ENCODE peak calls at places on chromosomes 1 and 21, in five cellular contexts. One of them, this sample, is unnamed.

GRCh38 chr1:243420968-243421675 is 165.3 kb downstream of the SDCCAG8 start:
- DNase-seq in fibroblast of lung: no peak
- DNase-seq in astrocyte of the cerebellum: no peak
- DNase-seq in endothelial cell: no peak
- DNase-seq in nephron progenitor cell: no peak
- DNase-seq in this sample: no peak

GRCh38 chr1:222028151-222028550 is 286.3 kb upstream of the DUSP10 start:
- DNase-seq in fibroblast of lung: no peak
- DNase-seq in astrocyte of the cerebellum: no peak
- DNase-seq in endothelial cell: no peak
- DNase-seq in nephron progenitor cell: no peak
- DNase-seq in this sample: peak

GRCh38 chr1:53585565-53585964 is 126.4 kb downstream of the DMRTB1 start:
- DNase-seq in fibroblast of lung: no peak
- DNase-seq in astrocyte of the cerebellum: no peak
- DNase-seq in endothelial cell: no peak
- DNase-seq in nephron progenitor cell: no peak
- DNase-seq in this sample: no peak

GRCh38 chr1:38580591-38580990 is 279.0 kb downstream of the RRAGC start:
- DNase-seq in fibroblast of lung: no peak
- DNase-seq in astrocyte of the cerebellum: no peak
- DNase-seq in endothelial cell: no peak
- DNase-seq in nephron progenitor cell: no peak
- DNase-seq in this sample: no peak

GRCh38 chr1:15411593-15412487 is 2.2 kb downstream of the EFHD2 start:
- DNase-seq in fibroblast of lung: peak
- DNase-seq in astrocyte of the cerebellum: no peak
- DNase-seq in endothelial cell: no peak
- DNase-seq in nephron progenitor cell: peak
- DNase-seq in this sample: no peak

GRCh38 chr1:84907095-84907827 is 14.3 kb upstream of the LPAR3 start:
- DNase-seq in fibroblast of lung: no peak
- DNase-seq in astrocyte of the cerebellum: no peak
- DNase-seq in endothelial cell: no peak
- DNase-seq in nephron progenitor cell: no peak
- DNase-seq in this sample: no peak

GRCh38 chr1:197130677-197131304 is 15.7 kb downstream of the ASPM start:
- DNase-seq in fibroblast of lung: peak
- DNase-seq in astrocyte of the cerebellum: peak
- DNase-seq in endothelial cell: no peak
- DNase-seq in nephron progenitor cell: no peak
- DNase-seq in this sample: no peak

GRCh38 chr1:164907666-164908065 is 348.7 kb downstream of the PBX1 start:
- DNase-seq in fibroblast of lung: no peak
- DNase-seq in astrocyte of the cerebellum: no peak
- DNase-seq in endothelial cell: no peak
- DNase-seq in nephron progenitor cell: no peak
- DNase-seq in this sample: no peak

GRCh38 chr1:235078927-235079381 is 49.7 kb downstream of the TOMM20 start:
- DNase-seq in fibroblast of lung: peak
- DNase-seq in astrocyte of the cerebellum: no peak
- DNase-seq in endothelial cell: no peak
- DNase-seq in nephron progenitor cell: no peak
- DNase-seq in this sample: peak

GRCh38 chr1:6483010-6483760 is 8.3 kb downstream of the PLEKHG5 start:
- DNase-seq in fibroblast of lung: no peak
- DNase-seq in astrocyte of the cerebellum: no peak
- DNase-seq in endothelial cell: no peak
- DNase-seq in nephron progenitor cell: no peak
- DNase-seq in this sample: peak

GRCh38 chr21:41111681-41112080 is 56.3 kb upstream of the BACE2 start:
- DNase-seq in fibroblast of lung: no peak
- DNase-seq in astrocyte of the cerebellum: no peak
- DNase-seq in endothelial cell: no peak
- DNase-seq in nephron progenitor cell: no peak
- DNase-seq in this sample: no peak

DNA sequence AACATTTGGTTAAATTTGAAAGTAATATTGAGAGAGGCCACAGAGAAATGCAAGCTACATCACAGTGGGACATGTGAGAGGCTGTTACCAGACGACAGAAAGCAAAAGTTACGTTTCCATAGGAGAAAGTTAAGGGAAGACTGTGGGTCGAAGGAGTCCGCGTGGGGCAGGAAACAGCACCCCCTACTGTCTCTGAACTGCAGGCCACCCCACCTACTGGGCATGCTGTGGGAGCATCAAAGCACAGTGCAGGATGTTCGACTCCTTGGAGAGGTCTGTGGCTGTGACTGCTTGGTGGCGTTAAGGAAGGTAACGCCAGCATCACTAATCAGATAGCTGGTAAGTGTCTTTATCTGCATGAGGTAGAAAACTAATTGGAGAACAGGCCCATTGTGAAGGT is 123.9 kb downstream of the PTBP2 start:
- DNase-seq in fibroblast of lung: no peak
- DNase-seq in astrocyte of the cerebellum: no peak
- DNase-seq in endothelial cell: peak
- DNase-seq in nephron progenitor cell: peak
- DNase-seq in this sample: peak
- TF ChIP-seq CTCF in fibroblast of lung: peak
- TF ChIP-seq CTCF in astrocyte of the cerebellum: peak
- TF ChIP-seq CTCF in endothelial cell: peak
- TF ChIP-seq CTCF in nephron progenitor cell: peak
- TF ChIP-seq CTCF in this sample: peak

GRCh38 chr1:3672971-3673361 is 20.6 kb downstream of the TP73 start:
- DNase-seq in fibroblast of lung: no peak
- DNase-seq in astrocyte of the cerebellum: no peak
- DNase-seq in endothelial cell: no peak
- DNase-seq in nephron progenitor cell: no peak
- DNase-seq in this sample: no peak
- TF ChIP-seq CTCF in fibroblast of lung: no peak
- TF ChIP-seq CTCF in astrocyte of the cerebellum: no peak
- TF ChIP-seq CTCF in endothelial cell: no peak
- TF ChIP-seq CTCF in nephron progenitor cell: no peak
- TF ChIP-seq CTCF in this sample: no peak

GRCh38 chr1:3649342-3650247 is at the start of gene WRAP73:
- DNase-seq in fibroblast of lung: peak
- DNase-seq in astrocyte of the cerebellum: peak
- DNase-seq in endothelial cell: peak
- DNase-seq in nephron progenitor cell: peak
- DNase-seq in this sample: peak
- TF ChIP-seq CTCF in fibroblast of lung: peak
- TF ChIP-seq CTCF in astrocyte of the cerebellum: peak
- TF ChIP-seq CTCF in endothelial cell: no peak
- TF ChIP-seq CTCF in nephron progenitor cell: no peak
- TF ChIP-seq CTCF in this sample: peak

GRCh38 chr1:37255111-37255795 is 219.1 kb upstream of the ZC3H12A start:
- DNase-seq in fibroblast of lung: no peak
- DNase-seq in astrocyte of the cerebellum: no peak
- DNase-seq in endothelial cell: peak
- DNase-seq in nephron progenitor cell: peak
- DNase-seq in this sample: peak
- TF ChIP-seq CTCF in fibroblast of lung: no peak
- TF ChIP-seq CTCF in astrocyte of the cerebellum: no peak
- TF ChIP-seq CTCF in endothelial cell: no peak
- TF ChIP-seq CTCF in nephron progenitor cell: no peak
- TF ChIP-seq CTCF in this sample: peak

GRCh38 chr1:224641030-224641429 is 24.9 kb downstream of the CNIH3 start:
- DNase-seq in fibroblast of lung: no peak
- DNase-seq in astrocyte of the cerebellum: no peak
- DNase-seq in endothelial cell: no peak
- DNase-seq in nephron progenitor cell: no peak
- DNase-seq in this sample: peak
- TF ChIP-seq CTCF in fibroblast of lung: no peak
- TF ChIP-seq CTCF in astrocyte of the cerebellum: peak
- TF ChIP-seq CTCF in endothelial cell: no peak
- TF ChIP-seq CTCF in nephron progenitor cell: no peak
- TF ChIP-seq CTCF in this sample: peak

GRCh38 chr1:226677121-226678020 is 61.7 kb downstream of the ITPKB start:
- DNase-seq in fibroblast of lung: peak
- DNase-seq in astrocyte of the cerebellum: peak
- DNase-seq in endothelial cell: no peak
- DNase-seq in nephron progenitor cell: no peak
- DNase-seq in this sample: no peak
- TF ChIP-seq CTCF in fibroblast of lung: no peak
- TF ChIP-seq CTCF in astrocyte of the cerebellum: peak
- TF ChIP-seq CTCF in endothelial cell: no peak
- TF ChIP-seq CTCF in nephron progenitor cell: no peak
- TF ChIP-seq CTCF in this sample: no peak

GRCh38 chr1:89276690-89277089 is 4.0 kb upstream of the GBP5 start:
- DNase-seq in fibroblast of lung: no peak
- DNase-seq in astrocyte of the cerebellum: no peak
- DNase-seq in endothelial cell: no peak
- DNase-seq in nephron progenitor cell: no peak
- DNase-seq in this sample: no peak
- TF ChIP-seq CTCF in fibroblast of lung: no peak
- TF ChIP-seq CTCF in astrocyte of the cerebellum: no peak
- TF ChIP-seq CTCF in endothelial cell: no peak
- TF ChIP-seq CTCF in nephron progenitor cell: no peak
- TF ChIP-seq CTCF in this sample: no peak

GRCh38 chr1:241485554-241485992 is 34.0 kb downstream of the FH start:
- DNase-seq in fibroblast of lung: peak
- DNase-seq in astrocyte of the cerebellum: no peak
- DNase-seq in endothelial cell: no peak
- DNase-seq in nephron progenitor cell: no peak
- DNase-seq in this sample: peak
- TF ChIP-seq CTCF in fibroblast of lung: peak
- TF ChIP-seq CTCF in astrocyte of the cerebellum: peak
- TF ChIP-seq CTCF in endothelial cell: peak
- TF ChIP-seq CTCF in nephron progenitor cell: peak
- TF ChIP-seq CTCF in this sample: peak

GRCh38 chr1:219000606-219001005 is 173.1 kb upstream of the LYPLAL1 start:
- DNase-seq in fibroblast of lung: no peak
- DNase-seq in astrocyte of the cerebellum: no peak
- DNase-seq in endothelial cell: no peak
- DNase-seq in nephron progenitor cell: no peak
- DNase-seq in this sample: no peak

GRCh38 chr1:218994615-218995014 is 179.1 kb upstream of the LYPLAL1 start:
- DNase-seq in fibroblast of lung: no peak
- DNase-seq in astrocyte of the cerebellum: no peak
- DNase-seq in endothelial cell: no peak
- DNase-seq in nephron progenitor cell: no peak
- DNase-seq in this sample: no peak

GRCh38 chr1:218991089-218991488 is 182.6 kb upstream of the LYPLAL1 start:
- DNase-seq in fibroblast of lung: no peak
- DNase-seq in astrocyte of the cerebellum: no peak
- DNase-seq in endothelial cell: no peak
- DNase-seq in nephron progenitor cell: no peak
- DNase-seq in this sample: peak

GRCh38 chr1:219000005-219000404 is 173.7 kb upstream of the LYPLAL1 start:
- DNase-seq in fibroblast of lung: no peak
- DNase-seq in astrocyte of the cerebellum: no peak
- DNase-seq in endothelial cell: no peak
- DNase-seq in nephron progenitor cell: no peak
- DNase-seq in this sample: no peak

GRCh38 chr1:218996362-218996761 is 177.3 kb upstream of the LYPLAL1 start:
- DNase-seq in fibroblast of lung: peak
- DNase-seq in astrocyte of the cerebellum: no peak
- DNase-seq in endothelial cell: no peak
- DNase-seq in nephron progenitor cell: no peak
- DNase-seq in this sample: no peak
- TF ChIP-seq CTCF in fibroblast of lung: no peak
- TF ChIP-seq CTCF in astrocyte of the cerebellum: no peak
- TF ChIP-seq CTCF in endothelial cell: peak
- TF ChIP-seq CTCF in nephron progenitor cell: no peak
- TF ChIP-seq CTCF in this sample: no peak

This sample was measured in WERI-Rb-1.